ENCODE peak calls at places on chromosomes 13 and 19, in ten cellular contexts. Q is left lung; H is sciatic nerve; I is activated CD8-positive, alpha-beta memory T cell treated with anti-CD3 and anti-CD28 coated beads, Interleukin-2, amount 10 ng/mL, durations not matched to agents 7 days and 5 days; C is Right ventricle myocardium inferior; G is heart right ventricle; E is memory B cell; S is HCT116; B is pancreas; L is T-cell. V is an unnamed sample.

GRCh38 chr13:43574601-43575000 is 212.2 kb downstream of the ENOX1 start:
- ATAC-seq in Q (no peak), H (no peak), I (no peak), C (no peak), G (no peak), E (no peak), S (no peak), B (no peak), L (no peak), V (peak; percentile 24)

GRCh38 chr19:38838208-38838985 is 6.8 kb upstream of the ECH1 start:
- ATAC-seq in Q (peak; percentile 45), H (no peak), I (no peak), C (no peak), G (no peak), E (no peak), S (peak; percentile 50), B (peak; percentile 26), L (no peak), V (peak; percentile 87)

GRCh38 chr13:98761126-98761978 is 8.9 kb upstream of the SLC15A1 start:
- ATAC-seq in Q (peak; percentile 77), H (no peak), I (no peak), C (no peak), G (no peak), E (no peak), S (no peak), B (peak; percentile 65), L (no peak), V (peak; percentile 23)

GRCh38 chr13:76672422-76672821 is 213.8 kb downstream of the KCTD12 start:
- ATAC-seq in Q (peak; percentile 79), H (no peak), I (no peak), C (no peak), G (peak; percentile 75), E (no peak), S (no peak), B (peak; percentile 44), L (no peak), V (no peak)

GRCh38 chr19:51071006-51071405 is 6.1 kb upstream of the KLK13 start:
- ATAC-seq in Q (no peak), H (no peak), I (no peak), C (no peak), G (no peak), E (no peak), S (no peak), B (no peak), L (no peak), V (no peak)

GRCh38 chr13:44809152-44809551 is 180.1 kb downstream of the NUFIP1 start:
- ATAC-seq in Q (peak; percentile 90), H (no peak), I (no peak), C (no peak), G (no peak), E (no peak), S (no peak), B (no peak), L (no peak), V (no peak)

GRCh38 chr13:110443633-110444225 is 117.8 kb downstream of the RAB20 start:
- ATAC-seq in Q (no peak), H (no peak), I (no peak), C (peak; percentile 1), G (no peak), E (no peak), S (no peak), B (no peak), L (no peak), V (no peak)

GRCh38 chr13:85332595-85332994 is 466.6 kb downstream of the SLITRK6 start:
- ATAC-seq in Q (no peak), H (no peak), I (no peak), C (no peak), G (no peak), E (no peak), S (no peak), B (no peak), L (no peak), V (no peak)

GRCh38 chr19:40663712-40664692 is 26.4 kb downstream of the NUMBL start:
- ATAC-seq in Q (peak; percentile 7), H (peak; percentile 11), I (no peak), C (peak; percentile 12), G (peak; percentile 16), E (no peak), S (no peak), B (no peak), L (peak; percentile 5), V (peak; percentile 33)

GRCh38 chr19:16076154-16076957 is at the start of gene TPM4:
- ATAC-seq in Q (peak; percentile 84), H (peak; percentile 88), I (peak; percentile 65), C (peak; percentile 90), G (peak; percentile 92), E (peak; percentile 66), S (peak; percentile 74), B (peak; percentile 79), L (peak; percentile 54), V (peak; percentile 64)

GRCh38 chr19:50820549-50821247 is 2.9 kb downstream of the KLK1 start:
- ATAC-seq in Q (no peak), H (peak; percentile 24), I (no peak), C (peak; percentile 35), G (no peak), E (no peak), S (peak; percentile 37), B (peak; percentile 68), L (no peak), V (no peak)

GRCh38 chr19:41912899-41913475 is 15.3 kb downstream of the ERFL start:
- ATAC-seq in Q (peak; percentile 9), H (no peak), I (peak; percentile 24), C (no peak), G (peak; percentile 10), E (peak; percentile 20), S (peak; percentile 29), B (peak; percentile 6), L (peak; percentile 34), V (peak; percentile 18)

GRCh38 chr13:109720758-109721184 is 65.6 kb downstream of the IRS2 start:
- ATAC-seq in Q (no peak), H (no peak), I (no peak), C (no peak), G (no peak), E (no peak), S (no peak), B (no peak), L (no peak), V (no peak)

GRCh38 chr19:45645631-45646344 is 6.6 kb upstream of the EML2 start:
- ATAC-seq in Q (peak; percentile 37), H (peak; percentile 56), I (peak; percentile 57), C (peak; percentile 73), G (peak; percentile 67), E (peak; percentile 40), S (peak; percentile 72), B (peak; percentile 57), L (peak; percentile 67), V (peak; percentile 52)

GRCh38 chr19:1322198-1322981 is 36.7 kb downstream of the EFNA2 start:
- ATAC-seq in Q (no peak), H (no peak), I (no peak), C (no peak), G (no peak), E (no peak), S (no peak), B (no peak), L (no peak), V (no peak)

GRCh38 chr19:17765069-17765618 is 13.9 kb downstream of the FCHO1 start:
- ATAC-seq in Q (peak; percentile 83), H (peak; percentile 58), I (no peak), C (peak; percentile 69), G (no peak), E (peak; percentile 72), S (peak; percentile 29), B (peak; percentile 29), L (no peak), V (peak; percentile 24)

GRCh38 chr19:49581007-49581508 is at the start of gene PRRG2:
- ATAC-seq in Q (peak; percentile 86), H (peak; percentile 6), I (no peak), C (no peak), G (no peak), E (no peak), S (peak; percentile 80), B (peak; percentile 87), L (no peak), V (no peak)

GRCh38 chr13:49098771-49099512 is 121.2 kb upstream of the MLNR start:
- ATAC-seq in Q (peak; percentile 73), H (no peak), I (no peak), C (peak; percentile 51), G (no peak), E (no peak), S (peak; percentile 79), B (peak; percentile 63), L (no peak), V (no peak)

GRCh38 chr19:6800991-6801396 is 28.5 kb downstream of the VAV1 start:
- ATAC-seq in Q (peak; percentile 55), H (no peak), I (peak; percentile 17), C (no peak), G (no peak), E (no peak), S (peak; percentile 55), B (peak; percentile 19), L (no peak), V (peak; percentile 40)

GRCh38 chr13:42064966-42065365 is 16.5 kb downstream of the DGKH start:
- ATAC-seq in Q (peak; percentile 37), H (no peak), I (no peak), C (no peak), G (no peak), E (no peak), S (no peak), B (no peak), L (no peak), V (no peak)

GRCh38 chr19:49749055-49749716 is 13.9 kb downstream of the TSKS start:
- ATAC-seq in Q (peak; percentile 11), H (no peak), I (no peak), C (no peak), G (no peak), E (no peak), S (peak; percentile 54), B (peak; percentile 25), L (no peak), V (no peak)

GRCh38 chr19:18073197-18073596 is 13.5 kb downstream of the IL12RB1 start:
- ATAC-seq in Q (no peak), H (no peak), I (peak; percentile 53), C (no peak), G (no peak), E (no peak), S (no peak), B (no peak), L (peak; percentile 51), V (peak; percentile 64)

GRCh38 chr13:50428183-50428877 is 413.1 kb downstream of the KCNRG start:
- ATAC-seq in Q (no peak), H (no peak), I (no peak), C (no peak), G (no peak), E (no peak), S (no peak), B (no peak), L (no peak), V (peak; percentile 86)

GRCh38 chr19:29587518-29587986 is 18.5 kb upstream of the POP4 start:
- ATAC-seq in Q (no peak), H (no peak), I (peak; percentile 99), C (no peak), G (no peak), E (no peak), S (no peak), B (no peak), L (peak; percentile 97), V (peak; percentile 100)

GRCh38 chr13:94478913-94479312 is 569 bp downstream of the DCT start:
- ATAC-seq in Q (no peak), H (no peak), I (no peak), C (no peak), G (no peak), E (no peak), S (no peak), B (no peak), L (no peak), V (no peak)

GRCh38 chr19:47615714-47616113 is 6.8 kb downstream of the BICRA start:
- ATAC-seq in Q (no peak), H (peak; percentile 31), I (no peak), C (no peak), G (no peak), E (no peak), S (no peak), B (no peak), L (no peak), V (no peak)

V was measured in activated T-helper 17 cell treated with anti-CD3 and anti-CD28 coated beads, Interleukin-2, amount 50 U/mL, for 72 hours.